ENCODE peak calls at places on chromosomes 2 and 18, in six cellular contexts. One of them, this sample, is unnamed.

GRCh38 chr18:79791141-79791972 is 6.4 kb upstream of the KCNG2 start:
- DNase-seq in AG20443: peak; percentile 91
- DNase-seq in ACHN: peak; percentile 65
- DNase-seq in Kasumi-1: peak; percentile 97
- DNase-seq in CD8-positive, alpha-beta T cell: no peak
- DNase-seq in dorsolateral prefrontal cortex: no peak
- DNase-seq in this sample: no peak

GRCh38 chr2:182291296-182291695 is 135.5 kb downstream of the PDE1A start:
- DNase-seq in AG20443: no peak
- DNase-seq in ACHN: no peak
- DNase-seq in Kasumi-1: no peak
- DNase-seq in CD8-positive, alpha-beta T cell: no peak
- DNase-seq in dorsolateral prefrontal cortex: no peak
- DNase-seq in this sample: no peak

GRCh38 chr2:32452338-32453064 is 95.7 kb downstream of the BIRC6 start:
- DNase-seq in AG20443: no peak
- DNase-seq in ACHN: no peak
- DNase-seq in Kasumi-1: no peak
- DNase-seq in CD8-positive, alpha-beta T cell: no peak
- DNase-seq in dorsolateral prefrontal cortex: no peak
- DNase-seq in this sample: no peak

GRCh38 chr18:58848685-58849084 is 16.0 kb upstream of the ZNF532 start:
- DNase-seq in AG20443: no peak
- DNase-seq in ACHN: no peak
- DNase-seq in Kasumi-1: no peak
- DNase-seq in CD8-positive, alpha-beta T cell: no peak
- DNase-seq in dorsolateral prefrontal cortex: no peak
- DNase-seq in this sample: no peak

GRCh38 chr2:54466880-54467279 is 10.8 kb downstream of the SPTBN1 start:
- DNase-seq in AG20443: no peak
- DNase-seq in ACHN: no peak
- DNase-seq in Kasumi-1: no peak
- DNase-seq in CD8-positive, alpha-beta T cell: no peak
- DNase-seq in dorsolateral prefrontal cortex: no peak
- DNase-seq in this sample: no peak

GRCh38 chr2:21039979-21040467 is 3.9 kb downstream of the APOB start:
- DNase-seq in AG20443: no peak
- DNase-seq in ACHN: no peak
- DNase-seq in Kasumi-1: no peak
- DNase-seq in CD8-positive, alpha-beta T cell: no peak
- DNase-seq in dorsolateral prefrontal cortex: no peak
- DNase-seq in this sample: peak; percentile 45

GRCh38 chr2:71664161-71664560 is 210.8 kb downstream of the DYSF start:
- DNase-seq in AG20443: no peak
- DNase-seq in ACHN: no peak
- DNase-seq in Kasumi-1: no peak
- DNase-seq in CD8-positive, alpha-beta T cell: no peak
- DNase-seq in dorsolateral prefrontal cortex: no peak
- DNase-seq in this sample: peak; percentile 61

GRCh38 chr18:5600376-5601071 is 56.7 kb upstream of the EPB41L3 start:
- DNase-seq in AG20443: peak; percentile 14
- DNase-seq in ACHN: peak; percentile 44
- DNase-seq in Kasumi-1: peak; percentile 4
- DNase-seq in CD8-positive, alpha-beta T cell: no peak
- DNase-seq in dorsolateral prefrontal cortex: no peak
- DNase-seq in this sample: no peak

GRCh38 chr2:207975910-207976309 is 49.4 kb downstream of the PLEKHM3 start:
- DNase-seq in AG20443: no peak
- DNase-seq in ACHN: no peak
- DNase-seq in Kasumi-1: no peak
- DNase-seq in CD8-positive, alpha-beta T cell: no peak
- DNase-seq in dorsolateral prefrontal cortex: no peak
- DNase-seq in this sample: no peak

This sample was measured in coronary artery.